ENCODE peak calls at places on chromosomes 1 and 21, in eight cellular contexts. T is A549, Z is sigmoid colon, I is tibial nerve, C is ovary, O is SK-N-SH, U is H1, X is HepG2. F is an unnamed sample.

GRCh38 chr1:224867715-224868114 is 61.8 kb upstream of the DNAH14 start:
- DNase-seq in T (no peak), X (no peak), U (no peak), O (no peak), I (no peak), Z (no peak), C (no peak), F (no peak)

GRCh38 chr1:93051961-93052360 is 27.1 kb upstream of the MTF2 start:
- DNase-seq in C (no peak), I (no peak), Z (no peak), O (no peak), X (no peak), U (no peak), T (no peak), F (no peak)

GRCh38 chr1:58779837-58780585 is 3.8 kb downstream of the JUN start:
- DNase-seq in U (no peak), O (no peak), Z (peak; percentile 72), X (peak; percentile 33), C (peak; percentile 47), T (peak; percentile 77), I (peak; percentile 53), F (peak; percentile 72)

GRCh38 chr1:1216770-1217620 is 3.0 kb upstream of the TNFRSF4 start:
- DNase-seq in I (no peak), O (no peak), U (no peak), T (no peak), C (no peak), Z (no peak), X (no peak), F (no peak)

GRCh38 chr1:82110366-82111254 is 309.9 kb downstream of the ADGRL2 start:
- DNase-seq in O (no peak), Z (no peak), X (no peak), I (no peak), T (no peak), C (no peak), U (no peak), F (no peak)

GRCh38 chr21:45064618-45065399 is 9.6 kb upstream of the ADARB1 start:
- DNase-seq in X (no peak), Z (peak; percentile 33), C (no peak), U (no peak), T (no peak), O (no peak), I (no peak), F (no peak)

GRCh38 chr21:45607021-45607921 is 36.3 kb upstream of the PCBP3 start:
- DNase-seq in C (no peak), X (no peak), I (no peak), T (peak; percentile 49), Z (no peak), O (peak; percentile 63), U (no peak), F (no peak)

GRCh38 chr1:112957133-112957812 is 1.3 kb upstream of the SLC16A1 start:
- DNase-seq in Z (peak; percentile 70), I (peak; percentile 10), T (peak; percentile 76), O (peak; percentile 48), X (peak; percentile 79), C (peak; percentile 45), U (peak; percentile 62), F (no peak)

GRCh38 chr1:64135501-64136245 is 67.8 kb upstream of the UBE2U start:
- DNase-seq in I (no peak), X (no peak), Z (no peak), U (no peak), C (no peak), O (no peak), T (no peak), F (no peak)

GRCh38 chr1:74467786-74468377 is 44.5 kb downstream of the LRRC53 start:
- DNase-seq in O (no peak), U (no peak), T (no peak), C (no peak), X (no peak), Z (no peak), I (no peak), F (no peak)

GRCh38 chr1:227343201-227343600 is 24.9 kb upstream of the CDC42BPA start:
- DNase-seq in O (no peak), I (no peak), X (no peak), T (no peak), C (no peak), U (no peak), Z (no peak), F (no peak)

GRCh38 chr1:219661464-219662092 is 48.7 kb upstream of the ZC3H11B start:
- DNase-seq in X (peak; percentile 23), C (no peak), Z (no peak), U (no peak), O (no peak), I (no peak), T (no peak), F (no peak)

GRCh38 chr1:219659682-219660081 is 46.8 kb upstream of the ZC3H11B start:
- DNase-seq in Z (no peak), T (peak; percentile 21), X (no peak), O (peak; percentile 6), I (no peak), C (no peak), U (no peak), F (no peak)

GRCh38 chr1:219664310-219665029 is 51.6 kb upstream of the ZC3H11B start:
- DNase-seq in C (no peak), X (no peak), Z (no peak), U (no peak), O (no peak), I (no peak), T (no peak), F (no peak)

GRCh38 chr1:219659005-219659632 is 46.2 kb upstream of the ZC3H11B start:
- DNase-seq in X (no peak), T (no peak), I (no peak), C (no peak), U (no peak), Z (no peak), O (no peak), F (no peak)

DNA sequence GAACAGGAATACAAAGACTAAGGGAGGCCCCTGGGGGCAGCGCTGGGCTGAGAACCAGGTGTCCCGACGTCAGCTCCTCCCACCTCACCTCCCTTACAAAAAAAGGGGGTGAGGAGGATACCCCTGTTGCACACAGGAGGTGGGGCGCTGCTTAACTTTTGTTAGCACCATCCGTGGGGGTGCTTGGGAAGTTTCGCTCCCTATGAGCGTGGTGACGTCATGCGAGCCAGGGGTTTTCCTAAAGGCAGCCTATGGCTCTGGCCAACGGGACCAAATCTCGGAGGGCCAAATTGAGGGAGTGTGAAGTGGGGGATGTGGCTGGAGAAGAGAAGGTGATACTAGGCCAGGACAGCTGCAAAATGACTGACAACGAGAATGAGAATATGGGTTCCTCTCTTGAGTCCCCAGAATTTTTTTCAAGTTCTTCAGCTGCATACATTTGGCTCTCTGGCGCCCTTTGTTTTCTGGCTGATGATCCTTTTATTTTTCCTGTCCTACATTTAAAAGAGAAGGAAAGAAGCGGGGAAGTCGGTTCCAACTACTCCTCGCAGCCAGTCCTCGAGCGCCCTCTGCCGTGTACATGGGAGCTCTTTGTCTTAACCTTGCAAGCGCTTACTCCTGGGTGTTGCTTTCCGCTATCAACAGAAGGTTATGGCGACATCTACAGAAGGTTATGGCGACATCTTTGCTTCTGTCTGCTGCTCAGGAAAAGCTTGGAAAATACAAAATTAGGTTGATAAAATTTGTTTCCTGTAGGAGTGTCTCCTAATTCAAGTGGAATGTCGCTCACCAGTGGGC is 48.0 kb upstream of the ZC3H11B start:
- DNase-seq in I (peak; percentile 92), U (peak; percentile 91), X (no peak), C (peak; percentile 89), O (no peak), T (peak; percentile 93), Z (peak; percentile 94), F (peak; percentile 74)
- TF ChIP-seq EP300 in I (no peak), U (no peak), X (no peak), C (no peak), O (no peak), T (no peak), Z (no peak), F (no peak)

GRCh38 chr1:9197186-9198099 is 37.1 kb upstream of the H6PD start:
- DNase-seq in U (no peak), I (no peak), C (no peak), X (no peak), T (no peak), Z (no peak), O (no peak), F (no peak)
- TF ChIP-seq EP300 in U (no peak), I (no peak), C (no peak), X (no peak), T (no peak), Z (no peak), O (no peak), F (no peak)

DNA sequence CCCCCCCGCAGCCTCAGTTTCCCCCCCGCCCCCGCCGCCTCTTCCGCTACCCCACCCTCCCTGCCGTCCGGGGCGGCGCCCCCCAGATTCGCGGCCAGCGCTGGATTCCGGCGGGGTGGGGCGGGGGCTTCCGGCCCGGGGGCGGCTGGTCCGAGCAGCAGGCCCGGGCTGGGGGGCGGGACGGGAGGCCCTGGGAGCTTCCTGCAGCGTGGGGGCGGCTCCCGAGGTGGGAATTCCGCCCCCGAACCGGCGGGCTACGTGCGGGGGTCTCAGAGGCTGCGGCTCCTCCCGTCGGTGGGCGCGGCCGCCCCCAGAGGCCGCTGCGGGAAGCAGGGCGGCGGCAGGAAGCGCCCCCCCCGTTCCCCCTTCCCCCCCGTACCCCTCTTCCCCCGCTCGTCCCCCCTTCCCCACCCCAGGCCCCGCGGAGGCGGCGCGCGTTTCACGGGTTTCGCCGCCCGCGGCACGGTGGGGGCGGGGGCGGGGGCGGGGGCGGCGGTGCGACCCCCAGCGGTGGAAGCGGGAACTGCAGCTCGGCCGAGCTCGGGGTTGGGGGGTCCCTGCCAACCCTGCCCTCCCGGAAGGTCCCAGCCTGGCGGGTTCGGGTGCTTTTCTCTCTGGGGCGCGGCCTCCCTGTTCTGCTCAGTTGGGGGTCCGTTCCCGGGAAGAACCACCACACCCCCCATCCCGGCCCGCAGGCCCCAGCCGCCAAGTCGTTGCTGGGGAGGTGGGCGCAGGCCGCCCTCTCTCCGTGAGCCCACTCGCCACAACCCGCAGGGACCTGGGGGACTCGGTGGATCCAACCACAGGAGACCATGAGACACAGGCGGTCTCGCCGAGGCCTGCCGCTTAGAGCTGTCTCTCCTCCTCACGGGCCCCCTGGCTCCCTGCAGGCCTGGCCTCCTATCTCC is 76.3 kb downstream of the MORN1 start:
- DNase-seq in X (peak; percentile 21), Z (peak; percentile 88), T (peak; percentile 35), I (no peak), O (peak; percentile 97), U (peak; percentile 76), C (peak; percentile 84), F (peak; percentile 37)
- TF ChIP-seq EP300 in X (no peak), Z (no peak), T (no peak), I (no peak), O (no peak), U (no peak), C (no peak), F (no peak)

GRCh38 chr1:46317323-46317722 is 13.8 kb downstream of the UQCRH start:
- DNase-seq in T (no peak), I (no peak), C (no peak), O (no peak), X (no peak), U (no peak), Z (no peak), F (no peak)

GRCh38 chr1:46310321-46310720 is 6.8 kb downstream of the UQCRH start:
- DNase-seq in I (no peak), O (no peak), U (no peak), Z (no peak), X (no peak), T (no peak), C (no peak), F (no peak)

GRCh38 chr1:46315669-46316403 is 12.3 kb downstream of the UQCRH start:
- DNase-seq in O (no peak), I (no peak), T (no peak), C (no peak), X (no peak), U (no peak), Z (no peak), F (no peak)
- TF ChIP-seq EP300 in O (no peak), I (no peak), T (no peak), C (no peak), X (no peak), U (no peak), Z (no peak), F (no peak)

F was measured in stomach.